ENCODE peak calls at places on chromosomes 16 and 17, in four cellular contexts. One of them, this sample, is unnamed.

GRCh38 chr17:9818760-9819159 is 3.1 kb downstream of the GSG1L2 start:
- DNase-seq in esophagus muscularis mucosa: no peak
- DNase-seq in AG09319: no peak
- DNase-seq in neural progenitor cell: no peak
- DNase-seq in this sample: no peak

GRCh38 chr16:10738231-10739077 is 5.2 kb upstream of the NUBP1 start:
- DNase-seq in esophagus muscularis mucosa: no peak
- DNase-seq in neural progenitor cell: no peak
- DNase-seq in AG09319: peak; percentile 30
- DNase-seq in this sample: peak; percentile 65

GRCh38 chr17:49861150-49861884 is 13.4 kb upstream of the TAC4 start:
- DNase-seq in AG09319: no peak
- DNase-seq in esophagus muscularis mucosa: no peak
- DNase-seq in neural progenitor cell: peak; percentile 78
- DNase-seq in this sample: peak; percentile 86

GRCh38 chr17:79948918-79949645 is 86.6 kb downstream of the TBC1D16 start:
- DNase-seq in neural progenitor cell: peak; percentile 51
- DNase-seq in AG09319: no peak
- DNase-seq in esophagus muscularis mucosa: no peak
- DNase-seq in this sample: no peak

GRCh38 chr17:30519707-30520106 is 42.5 kb downstream of the GOSR1 start:
- DNase-seq in AG09319: peak; percentile 76
- DNase-seq in neural progenitor cell: no peak
- DNase-seq in esophagus muscularis mucosa: no peak
- DNase-seq in this sample: no peak

GRCh38 chr16:84689126-84689525 is 10.7 kb upstream of the USP10 start:
- DNase-seq in AG09319: peak; percentile 48
- DNase-seq in esophagus muscularis mucosa: no peak
- DNase-seq in neural progenitor cell: no peak
- DNase-seq in this sample: no peak

GRCh38 chr16:2483160-2483559 is 8.2 kb downstream of the TBC1D24 start:
- DNase-seq in neural progenitor cell: no peak
- DNase-seq in esophagus muscularis mucosa: no peak
- DNase-seq in AG09319: no peak
- DNase-seq in this sample: no peak

GRCh38 chr16:18948372-18949020 is 22.3 kb upstream of the SMG1 start:
- DNase-seq in neural progenitor cell: no peak
- DNase-seq in AG09319: no peak
- DNase-seq in esophagus muscularis mucosa: no peak
- DNase-seq in this sample: no peak

GRCh38 chr16:23650674-23651073 is 9.4 kb downstream of the DCTN5 start:
- DNase-seq in esophagus muscularis mucosa: no peak
- DNase-seq in AG09319: no peak
- DNase-seq in neural progenitor cell: peak; percentile 24
- DNase-seq in this sample: no peak

GRCh38 chr17:7384489-7385081 is 3.7 kb downstream of the TNK1 start:
- DNase-seq in neural progenitor cell: no peak
- DNase-seq in esophagus muscularis mucosa: peak; percentile 64
- DNase-seq in AG09319: no peak
- DNase-seq in this sample: no peak

GRCh38 chr16:69481901-69482341 is 57.5 kb downstream of the CYB5B start:
- DNase-seq in AG09319: peak; percentile 42
- DNase-seq in esophagus muscularis mucosa: peak; percentile 92
- DNase-seq in neural progenitor cell: no peak
- DNase-seq in this sample: no peak

GRCh38 chr17:64538508-64539120 is 31.8 kb downstream of the CEP95 start:
- DNase-seq in esophagus muscularis mucosa: no peak
- DNase-seq in neural progenitor cell: no peak
- DNase-seq in AG09319: no peak
- DNase-seq in this sample: no peak

GRCh38 chr16:76577003-76577402 is 299.8 kb downstream of the CNTNAP4 start:
- DNase-seq in AG09319: no peak
- DNase-seq in esophagus muscularis mucosa: no peak
- DNase-seq in neural progenitor cell: no peak
- DNase-seq in this sample: peak; percentile 49

GRCh38 chr17:4488989-4489595 is 9.6 kb upstream of the SPNS2 start:
- DNase-seq in esophagus muscularis mucosa: no peak
- DNase-seq in neural progenitor cell: no peak
- DNase-seq in AG09319: no peak
- DNase-seq in this sample: no peak

GRCh38 chr17:53032861-53033271 is 789.9 kb upstream of the KIF2B start:
- DNase-seq in neural progenitor cell: peak; percentile 87
- DNase-seq in AG09319: no peak
- DNase-seq in esophagus muscularis mucosa: no peak
- DNase-seq in this sample: no peak

GRCh38 chr17:65588194-65588808 is 26.9 kb upstream of the AXIN2 start:
- DNase-seq in AG09319: no peak
- DNase-seq in neural progenitor cell: no peak
- DNase-seq in esophagus muscularis mucosa: no peak
- DNase-seq in this sample: no peak

GRCh38 chr16:57991551-57992059 is 8.9 kb downstream of the ZNF319 start:
- DNase-seq in neural progenitor cell: no peak
- DNase-seq in AG09319: no peak
- DNase-seq in esophagus muscularis mucosa: no peak
- DNase-seq in this sample: no peak

GRCh38 chr17:77817953-77818352 is 140.6 kb upstream of the TNRC6C start:
- DNase-seq in AG09319: no peak
- DNase-seq in neural progenitor cell: peak; percentile 59
- DNase-seq in esophagus muscularis mucosa: no peak
- DNase-seq in this sample: no peak

GRCh38 chr17:81387235-81388060 is 7.8 kb upstream of the BAHCC1 start:
- DNase-seq in neural progenitor cell: peak; percentile 86
- DNase-seq in esophagus muscularis mucosa: no peak
- DNase-seq in AG09319: no peak
- DNase-seq in this sample: peak; percentile 85

GRCh38 chr17:38451840-38452529 is 23.7 kb downstream of the ARHGAP23 start:
- DNase-seq in neural progenitor cell: peak; percentile 65
- DNase-seq in esophagus muscularis mucosa: no peak
- DNase-seq in AG09319: peak; percentile 67
- DNase-seq in this sample: no peak

GRCh38 chr17:67525239-67526135 is 148.4 kb downstream of the PITPNC1 start:
- DNase-seq in neural progenitor cell: no peak
- DNase-seq in AG09319: no peak
- DNase-seq in esophagus muscularis mucosa: no peak
- DNase-seq in this sample: no peak

GRCh38 chr17:19401321-19402010 is 9.6 kb upstream of the RNF112 start:
- DNase-seq in esophagus muscularis mucosa: no peak
- DNase-seq in neural progenitor cell: no peak
- DNase-seq in AG09319: no peak
- DNase-seq in this sample: no peak

GRCh38 chr17:19392303-19392702 is 5.3 kb upstream of the MFAP4 start:
- DNase-seq in esophagus muscularis mucosa: no peak
- DNase-seq in neural progenitor cell: no peak
- DNase-seq in AG09319: no peak
- DNase-seq in this sample: no peak

GRCh38 chr17:19398301-19399181 is 11.6 kb upstream of the MFAP4 start:
- DNase-seq in neural progenitor cell: no peak
- DNase-seq in esophagus muscularis mucosa: no peak
- DNase-seq in AG09319: no peak
- DNase-seq in this sample: no peak

GRCh38 chr17:19399750-19400450 is 11.1 kb upstream of the RNF112 start:
- DNase-seq in AG09319: no peak
- DNase-seq in esophagus muscularis mucosa: no peak
- DNase-seq in neural progenitor cell: no peak
- DNase-seq in this sample: no peak

GRCh38 chr17:19397556-19398041 is 10.6 kb upstream of the MFAP4 start:
- DNase-seq in neural progenitor cell: peak; percentile 28
- DNase-seq in esophagus muscularis mucosa: no peak
- DNase-seq in AG09319: no peak
- DNase-seq in this sample: no peak
- TF ChIP-seq CTCF in neural progenitor cell: peak; percentile 40
- TF ChIP-seq CTCF in esophagus muscularis mucosa: no peak
- TF ChIP-seq CTCF in AG09319: no peak
- TF ChIP-seq CTCF in this sample: peak; percentile 30

GRCh38 chr16:89332248-89333245 is 115.0 kb downstream of the ZNF778 start:
- DNase-seq in esophagus muscularis mucosa: no peak
- DNase-seq in AG09319: no peak
- DNase-seq in neural progenitor cell: no peak
- DNase-seq in this sample: no peak
- TF ChIP-seq CTCF in esophagus muscularis mucosa: no peak
- TF ChIP-seq CTCF in AG09319: no peak
- TF ChIP-seq CTCF in neural progenitor cell: no peak
- TF ChIP-seq CTCF in this sample: no peak

GRCh38 chr17:57402691-57403090 is 146.4 kb downstream of the MSI2 start:
- DNase-seq in neural progenitor cell: no peak
- DNase-seq in esophagus muscularis mucosa: no peak
- DNase-seq in AG09319: no peak
- DNase-seq in this sample: no peak

GRCh38 chr17:57403241-57403640 is 146.9 kb downstream of the MSI2 start:
- DNase-seq in AG09319: no peak
- DNase-seq in neural progenitor cell: no peak
- DNase-seq in esophagus muscularis mucosa: no peak
- DNase-seq in this sample: no peak

GRCh38 chr17:57405486-57406072 is 149.3 kb downstream of the MSI2 start:
- DNase-seq in neural progenitor cell: peak; percentile 19
- DNase-seq in AG09319: no peak
- DNase-seq in esophagus muscularis mucosa: no peak
- DNase-seq in this sample: no peak

GRCh38 chr17:57404807-57405485 is 148.6 kb downstream of the MSI2 start:
- DNase-seq in esophagus muscularis mucosa: no peak
- DNase-seq in neural progenitor cell: no peak
- DNase-seq in AG09319: no peak
- DNase-seq in this sample: no peak

DNA sequence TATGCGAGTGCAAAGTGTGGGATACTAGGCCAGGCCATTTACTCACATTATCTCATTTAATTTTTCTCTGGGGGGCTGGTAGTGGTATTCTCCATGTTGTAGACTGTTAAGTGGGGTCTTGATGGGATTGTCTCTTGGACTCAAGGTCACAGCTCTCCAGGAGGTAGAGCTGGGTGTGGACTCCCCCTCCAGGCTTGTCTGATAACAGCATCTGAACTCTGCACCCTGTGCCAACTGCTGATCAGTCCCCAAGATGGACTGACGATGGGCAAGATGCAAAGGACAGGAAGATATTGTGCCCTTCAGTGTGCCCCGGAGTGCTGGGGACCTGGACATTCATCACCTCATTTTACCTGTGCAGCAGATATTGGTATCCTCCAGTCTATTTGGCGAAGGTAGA is 147.8 kb downstream of the MSI2 start:
- DNase-seq in AG09319: no peak
- DNase-seq in esophagus muscularis mucosa: no peak
- DNase-seq in neural progenitor cell: no peak
- DNase-seq in this sample: peak; percentile 32
- TF ChIP-seq CTCF in AG09319: no peak
- TF ChIP-seq CTCF in esophagus muscularis mucosa: no peak
- TF ChIP-seq CTCF in neural progenitor cell: no peak
- TF ChIP-seq CTCF in this sample: peak; percentile 24

GRCh38 chr17:40063034-40063765 is 435 bp downstream of the THRA start:
- DNase-seq in AG09319: no peak
- DNase-seq in esophagus muscularis mucosa: peak; percentile 92
- DNase-seq in neural progenitor cell: peak; percentile 86
- DNase-seq in this sample: no peak
- TF ChIP-seq CTCF in AG09319: no peak
- TF ChIP-seq CTCF in esophagus muscularis mucosa: no peak
- TF ChIP-seq CTCF in neural progenitor cell: no peak
- TF ChIP-seq CTCF in this sample: no peak

GRCh38 chr16:743794-744500 is 3.1 kb upstream of the CIAO3 start:
- DNase-seq in AG09319: no peak
- DNase-seq in esophagus muscularis mucosa: no peak
- DNase-seq in neural progenitor cell: no peak
- DNase-seq in this sample: no peak
- TF ChIP-seq CTCF in AG09319: no peak
- TF ChIP-seq CTCF in esophagus muscularis mucosa: no peak
- TF ChIP-seq CTCF in neural progenitor cell: peak; percentile 32
- TF ChIP-seq CTCF in this sample: no peak

GRCh38 chr16:13378151-13378550 is 476.8 kb downstream of the SHISA9 start:
- DNase-seq in AG09319: no peak
- DNase-seq in esophagus muscularis mucosa: no peak
- DNase-seq in neural progenitor cell: no peak
- DNase-seq in this sample: no peak
- TF ChIP-seq CTCF in AG09319: no peak
- TF ChIP-seq CTCF in esophagus muscularis mucosa: no peak
- TF ChIP-seq CTCF in neural progenitor cell: no peak
- TF ChIP-seq CTCF in this sample: no peak

GRCh38 chr17:42817866-42818265 is 6.2 kb downstream of the BECN1 start:
- DNase-seq in neural progenitor cell: no peak
- DNase-seq in AG09319: no peak
- DNase-seq in esophagus muscularis mucosa: no peak
- DNase-seq in this sample: no peak

GRCh38 chr17:42821176-42821575 is 2.9 kb downstream of the BECN1 start:
- DNase-seq in neural progenitor cell: no peak
- DNase-seq in esophagus muscularis mucosa: no peak
- DNase-seq in AG09319: no peak
- DNase-seq in this sample: no peak

GRCh38 chr17:42814633-42815399 is 9.3 kb downstream of the BECN1 start:
- DNase-seq in AG09319: no peak
- DNase-seq in neural progenitor cell: no peak
- DNase-seq in esophagus muscularis mucosa: no peak
- DNase-seq in this sample: no peak

GRCh38 chr17:42818379-42818778 is 5.7 kb downstream of the BECN1 start:
- DNase-seq in esophagus muscularis mucosa: no peak
- DNase-seq in neural progenitor cell: no peak
- DNase-seq in AG09319: no peak
- DNase-seq in this sample: no peak

DNA sequence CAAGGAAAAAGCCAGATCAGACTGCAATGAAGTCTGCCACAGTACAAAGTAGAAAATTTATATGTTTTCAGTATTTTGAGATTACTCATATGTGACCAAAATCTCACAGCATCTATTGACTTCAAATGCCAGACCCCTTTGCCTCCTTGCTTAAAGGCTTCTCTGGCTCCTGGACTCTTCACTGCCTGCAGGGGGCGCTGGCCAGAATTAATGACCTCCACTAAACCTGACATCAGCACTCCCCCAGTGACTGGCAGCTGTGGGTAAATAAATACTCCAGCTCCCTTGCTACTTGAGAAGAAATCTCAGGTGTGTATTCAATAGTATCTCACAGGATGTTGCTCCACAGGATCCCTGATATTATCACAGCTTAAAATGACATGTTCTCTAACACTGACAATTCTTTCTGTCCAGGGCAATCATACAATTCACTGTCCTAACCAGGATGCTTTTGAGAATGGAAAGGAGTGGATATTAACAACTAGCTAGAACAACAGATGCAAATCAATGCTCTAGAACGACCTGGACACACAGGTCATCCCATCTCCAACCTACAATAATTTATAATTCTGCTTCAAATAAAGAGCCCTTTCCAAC is 4.0 kb downstream of the BECN1 start:
- DNase-seq in AG09319: no peak
- DNase-seq in neural progenitor cell: peak; percentile 88
- DNase-seq in esophagus muscularis mucosa: no peak
- DNase-seq in this sample: peak; percentile 58
- TF ChIP-seq CTCF in AG09319: peak; percentile 78
- TF ChIP-seq CTCF in neural progenitor cell: peak; percentile 94
- TF ChIP-seq CTCF in esophagus muscularis mucosa: peak; percentile 39
- TF ChIP-seq CTCF in this sample: peak; percentile 86